ENCODE peak calls at places on chromosomes 16 and 17, in seven cellular contexts. O, Y, U, Q, A, T and N are unnamed samples.

GRCh38 chr16:66295761-66296546 is 70.5 kb upstream of the CDH5 start:
- DNase-seq in A (no peak), Q (peak), Y (no peak), U (no peak), T (peak), O (no peak), N (no peak)

GRCh38 chr17:4565209-4566141 is 5.1 kb upstream of the GGT6 start:
- DNase-seq in U (no peak), A (peak), O (peak), Y (peak), T (peak), Q (peak), N (peak)

GRCh38 chr16:81543571-81543970 is 99.0 kb downstream of the CMIP start:
- DNase-seq in Y (peak), O (no peak), A (no peak), T (no peak), U (no peak), Q (no peak), N (no peak)

GRCh38 chr16:67110136-67110847 is 551 bp downstream of the PHAF1 start:
- DNase-seq in O (no peak), T (no peak), Q (peak), U (no peak), A (no peak), Y (no peak), N (no peak)

GRCh38 chr17:34765291-34765690 is 185.9 kb downstream of the TMEM132E start:
- DNase-seq in Y (no peak), T (peak), U (no peak), Q (no peak), O (no peak), A (no peak), N (no peak)

GRCh38 chr17:78125138-78125913 is 3.2 kb downstream of the TMC6 start:
- DNase-seq in U (no peak), Y (no peak), A (no peak), O (no peak), Q (no peak), T (no peak), N (no peak)

GRCh38 chr16:56303066-56303705 is 111.9 kb downstream of the GNAO1 start:
- DNase-seq in T (no peak), Y (no peak), U (no peak), Q (no peak), O (no peak), A (no peak), N (no peak)

GRCh38 chr16:14042706-14043105 is 28.4 kb upstream of the MRTFB start:
- DNase-seq in Q (no peak), O (no peak), A (no peak), Y (no peak), U (no peak), T (no peak), N (no peak)

GRCh38 chr16:21211486-21211885 is at the start of gene ZP2:
- DNase-seq in O (no peak), Q (no peak), A (no peak), U (no peak), Y (no peak), T (no peak), N (no peak)

GRCh38 chr16:86199182-86199581 is 300.2 kb downstream of the IRF8 start:
- DNase-seq in T (no peak), Q (no peak), A (no peak), O (peak), U (no peak), Y (peak), N (no peak)

GRCh38 chr16:82034981-82035612 is at the start of gene HSD17B2:
- DNase-seq in Q (peak), A (no peak), O (no peak), T (no peak), U (no peak), Y (peak), N (no peak)

GRCh38 chr16:4976079-4976478 is 17.9 kb downstream of the SEC14L5 start:
- DNase-seq in O (no peak), U (no peak), Y (no peak), A (no peak), T (no peak), Q (no peak), N (no peak)

GRCh38 chr17:33292981-33293867 is at the start of gene ASIC2:
- DNase-seq in Q (peak), O (peak), U (peak), Y (peak), A (peak), T (peak), N (peak)

GRCh38 chr17:63126607-63127006 is 160.6 kb downstream of the TANC2 start:
- DNase-seq in Y (peak), O (peak), U (no peak), T (no peak), Q (no peak), A (no peak), N (no peak)

DNA sequence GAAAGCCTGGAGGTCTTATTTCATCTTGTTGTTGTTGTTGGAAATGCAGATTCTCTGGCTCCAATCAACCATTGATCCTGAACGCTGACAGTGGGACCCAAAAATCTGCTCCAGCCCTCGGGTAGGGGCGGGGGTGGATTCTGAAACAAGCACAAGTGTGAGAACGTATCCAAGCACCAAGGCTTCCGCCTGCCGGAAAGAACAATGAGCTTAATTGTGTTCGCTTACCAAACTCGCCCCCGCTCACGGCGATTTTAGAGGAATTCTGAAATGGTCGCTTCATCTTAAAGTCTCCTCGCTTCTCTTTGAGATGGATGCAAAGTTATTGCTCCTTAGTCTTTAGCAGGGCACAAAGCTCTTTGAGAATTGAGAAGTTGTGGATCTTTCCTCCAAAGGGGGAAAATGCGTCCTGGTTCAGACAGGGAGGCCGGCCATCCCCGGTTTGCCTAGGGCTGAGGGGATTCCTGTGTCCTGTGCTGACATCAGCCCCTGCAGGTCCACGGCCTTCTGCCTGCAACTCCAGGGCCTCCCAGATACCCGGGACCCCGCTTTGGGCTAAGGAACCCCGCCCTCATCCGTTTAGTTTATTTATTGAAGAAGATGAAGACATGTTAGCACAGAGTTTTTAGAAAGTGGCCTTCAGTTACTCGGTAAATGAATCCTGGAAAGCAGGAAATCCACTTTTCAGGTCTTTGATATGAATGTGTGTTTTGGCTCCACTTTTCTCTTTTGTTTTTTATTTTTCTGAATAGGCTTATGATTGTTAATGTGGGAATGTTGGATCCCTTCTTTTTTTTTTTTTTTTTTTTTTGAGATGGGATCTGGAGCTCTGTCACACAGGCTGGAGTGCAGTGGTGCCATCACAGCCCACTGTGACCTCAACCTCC is 65.5 kb downstream of the CRISPLD2 start:
- DNase-seq in O (no peak), U (peak), A (peak), Q (no peak), T (peak), Y (no peak), N (peak)
- H2AK5ac ChIP-seq in O (peak), U (no peak), A (no peak), Q (no peak), T (no peak), Y (peak), N (no peak)

DNA sequence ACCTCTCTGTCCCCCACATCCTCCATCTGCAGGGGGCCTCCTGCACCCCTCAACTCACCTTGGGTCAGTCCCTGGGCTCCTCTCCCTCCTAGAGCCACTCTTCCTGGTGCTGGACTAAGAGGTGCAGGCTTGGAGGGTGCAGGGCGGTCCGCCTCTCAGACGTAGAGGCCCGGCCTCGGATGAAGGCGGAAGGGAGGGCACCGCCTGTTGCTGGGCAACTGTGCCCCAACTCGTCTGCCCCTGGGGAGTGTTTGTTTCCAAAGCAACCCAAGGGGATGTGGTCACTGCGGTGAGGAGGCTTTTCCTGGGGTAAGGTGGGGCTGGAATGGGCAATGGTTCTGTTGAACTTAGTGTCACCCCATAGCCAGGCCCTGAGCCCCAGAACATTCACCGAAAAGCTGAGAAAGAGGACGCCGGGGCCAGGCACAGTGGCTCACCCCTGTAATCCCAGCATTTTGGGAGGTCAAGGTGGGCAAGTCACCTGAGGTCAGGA is at the start of gene C16orf54:
- DNase-seq in A (no peak), O (no peak), Y (no peak), U (peak), Q (peak), T (no peak), N (no peak)
- H3K4me2 ChIP-seq in A (no peak), O (peak), Y (no peak), U (no peak), Q (no peak), T (no peak), N (no peak)

DNA sequence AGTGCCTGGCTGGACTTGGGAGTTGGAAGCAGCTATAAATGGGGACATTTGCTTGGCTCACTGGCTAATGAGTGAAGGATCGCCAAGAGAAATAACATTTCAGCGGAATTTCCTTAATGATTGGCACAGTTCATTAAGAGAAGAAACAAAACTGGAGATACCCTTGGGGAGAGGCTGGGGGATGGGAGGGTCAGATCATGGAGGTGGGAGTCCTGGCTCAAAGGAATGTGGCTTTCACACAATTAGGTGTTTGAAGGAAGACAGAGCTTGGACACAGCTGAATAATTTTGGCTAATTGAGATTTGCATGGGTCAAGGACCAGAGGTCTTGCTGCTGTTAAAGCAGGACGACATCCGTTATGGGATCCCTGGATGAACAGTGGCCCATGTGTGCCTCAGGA is 160.2 kb downstream of the HS3ST3B1 start:
- DNase-seq in A (no peak), O (no peak), Y (no peak), U (no peak), Q (no peak), T (no peak), N (peak)
- H3K4ac ChIP-seq in A (no peak), O (no peak), Y (no peak), U (no peak), Q (no peak), T (no peak), N (no peak)

GRCh38 chr17:75346906-75347305 is 57.7 kb upstream of the SLC25A19 start:
- DNase-seq in A (peak), O (peak), U (no peak), Y (peak), Q (no peak), T (peak), N (peak)
- H2AK5ac ChIP-seq in A (no peak), O (no peak), U (no peak), Y (peak), Q (no peak), T (no peak), N (no peak)

DNA sequence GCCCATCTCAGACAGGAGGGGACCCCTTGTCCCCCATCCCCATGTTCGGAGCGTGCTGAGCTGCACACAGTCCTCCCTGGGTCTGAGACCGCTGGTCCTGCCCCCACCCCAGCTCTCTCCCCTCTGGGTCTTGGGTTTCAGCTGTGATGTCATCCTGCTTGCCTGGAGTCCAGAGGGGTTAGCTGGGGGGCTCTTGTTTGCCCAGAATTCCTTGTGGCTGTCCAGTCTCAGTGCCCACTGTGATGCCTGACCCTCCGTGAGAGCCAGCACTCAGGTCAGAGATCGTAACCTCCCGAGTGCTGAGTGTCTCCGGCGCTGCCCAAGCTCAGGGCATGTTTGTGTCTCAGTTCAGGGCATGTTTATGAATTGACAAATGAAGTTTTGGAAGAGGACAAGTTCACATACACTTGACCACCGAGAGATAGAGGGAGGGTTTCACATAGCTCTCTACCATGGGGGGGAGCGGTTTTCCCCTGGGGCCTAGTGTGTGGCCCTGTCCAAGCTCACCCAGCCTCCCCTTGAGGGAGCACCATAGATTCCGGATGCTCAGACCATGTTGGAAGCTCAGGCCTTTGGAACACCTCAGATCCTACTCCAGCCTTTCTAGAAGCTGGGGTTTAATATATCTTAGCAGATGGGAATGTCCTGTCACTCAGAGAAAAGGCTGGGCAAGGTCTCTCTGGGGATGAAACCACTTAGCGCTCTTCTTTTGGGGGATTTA is 96.3 kb downstream of the METRNL start:
- DNase-seq in O (no peak), Q (no peak), T (no peak), A (no peak), U (peak), Y (no peak), N (no peak)
- H3K4me2 ChIP-seq in O (no peak), Q (no peak), T (no peak), A (no peak), U (no peak), Y (no peak), N (no peak)

GRCh38 chr17:61395409-61395982 is 4.1 kb upstream of the TBX2 start:
- DNase-seq in Q (no peak), O (no peak), T (peak), U (peak), A (no peak), Y (no peak), N (no peak)
- H3K4ac ChIP-seq in Q (no peak), O (peak), T (no peak), U (peak), A (no peak), Y (peak), N (no peak)